ENCODE peak calls at places on chromosomes 3 and 15, in six cellular contexts. T is tibial nerve, C is cardiac muscle cell, Z is fibroblast of lung, R is adrenal gland, J is body of pancreas. O is an unnamed sample.
A peak's percentile ranks its signal among the peaks of the same experiment; 100 is the strongest.

GRCh38 chr3:47202542-47202941 is 38.6 kb upstream of the SETD2 start:
- DNase-seq in T (no peak), J (no peak), R (no peak), C (no peak), Z (no peak), O (no peak)

GRCh38 chr15:25616471-25616870 is 177.6 kb upstream of the UBE3A start:
- DNase-seq in R (no peak), Z (no peak), T (no peak), C (no peak), J (no peak), O (no peak)

GRCh38 chr15:67511606-67512005 is 9.3 kb upstream of the C15orf61 start:
- DNase-seq in T (no peak), C (no peak), R (no peak), Z (peak; percentile 25), J (no peak), O (no peak)

GRCh38 chr3:63689285-63689684 is 36.8 kb downstream of the SNTN start:
- DNase-seq in C (no peak), R (no peak), J (no peak), Z (no peak), T (no peak), O (no peak)

GRCh38 chr15:36251450-36251849 is 328.0 kb upstream of the CDIN1 start:
- DNase-seq in C (no peak), R (no peak), J (no peak), Z (no peak), T (no peak), O (no peak)

GRCh38 chr3:30945291-30945690 is 50.8 kb upstream of the GADL1 start:
- DNase-seq in T (no peak), C (no peak), Z (no peak), R (no peak), J (no peak), O (no peak)

GRCh38 chr3:121660356-121661171 is at the start of gene HCLS1:
- DNase-seq in C (no peak), R (peak; percentile 52), T (peak; percentile 41), J (peak; percentile 63), Z (no peak), O (peak; percentile 50)

GRCh38 chr3:13951184-13951583 is 71.3 kb upstream of the WNT7A start:
- DNase-seq in Z (no peak), J (no peak), T (no peak), R (no peak), C (no peak), O (no peak)

GRCh38 chr15:81001180-81002003 is 669 bp downstream of the TLNRD1 start:
- DNase-seq in J (peak; percentile 61), C (peak; percentile 66), Z (peak; percentile 47), R (peak; percentile 63), T (peak; percentile 47), O (peak; percentile 75)

GRCh38 chr3:32913790-32914446 is 37.5 kb upstream of the CCR4 start:
- DNase-seq in T (peak; percentile 89), R (peak; percentile 3), J (no peak), C (no peak), Z (peak; percentile 58), O (no peak)

GRCh38 chr3:48013288-48013980 is 2.8 kb downstream of the MAP4 start:
- DNase-seq in Z (peak; percentile 89), T (peak; percentile 12), C (peak; percentile 77), J (peak; percentile 81), R (peak; percentile 67), O (peak; percentile 48)

GRCh38 chr15:62421289-62421688 is 256.2 kb upstream of the C2CD4B start:
- DNase-seq in C (no peak), J (no peak), R (no peak), Z (no peak), T (no peak), O (no peak)

GRCh38 chr3:163946785-163947184 is 1131.5 kb downstream of the SI start:
- DNase-seq in C (no peak), T (no peak), J (no peak), Z (no peak), R (no peak), O (no peak)

GRCh38 chr3:163953526-163953925 is 1124.8 kb downstream of the SI start:
- DNase-seq in Z (no peak), J (no peak), C (no peak), R (no peak), T (no peak), O (no peak)

GRCh38 chr3:163952499-163952898 is 1125.8 kb downstream of the SI start:
- DNase-seq in J (no peak), T (no peak), C (no peak), R (no peak), Z (no peak), O (no peak)

GRCh38 chr3:163951397-163951987 is 1126.8 kb downstream of the SI start:
- DNase-seq in T (no peak), Z (no peak), R (no peak), J (no peak), C (peak; percentile 15), O (no peak)
- TF ChIP-seq CTCF in T (peak; percentile 37), Z (no peak), R (no peak), J (peak; percentile 25), C (no peak), O (peak; percentile 8)

GRCh38 chr15:65579762-65580161 is 31.2 kb downstream of the INTS14 start:
- DNase-seq in T (no peak), J (no peak), R (no peak), Z (no peak), C (no peak), O (no peak)

GRCh38 chr15:65583701-65584100 is 27.2 kb downstream of the INTS14 start:
- DNase-seq in T (no peak), Z (peak; percentile 47), J (no peak), R (no peak), C (no peak), O (peak; percentile 17)

GRCh38 chr15:65577129-65577996 is 33.6 kb downstream of the INTS14 start:
- DNase-seq in T (no peak), Z (peak; percentile 59), J (no peak), R (no peak), C (no peak), O (no peak)

GRCh38 chr15:65578904-65579728 is 31.8 kb downstream of the INTS14 start:
- DNase-seq in R (no peak), J (no peak), Z (no peak), T (no peak), C (no peak), O (no peak)

DNA sequence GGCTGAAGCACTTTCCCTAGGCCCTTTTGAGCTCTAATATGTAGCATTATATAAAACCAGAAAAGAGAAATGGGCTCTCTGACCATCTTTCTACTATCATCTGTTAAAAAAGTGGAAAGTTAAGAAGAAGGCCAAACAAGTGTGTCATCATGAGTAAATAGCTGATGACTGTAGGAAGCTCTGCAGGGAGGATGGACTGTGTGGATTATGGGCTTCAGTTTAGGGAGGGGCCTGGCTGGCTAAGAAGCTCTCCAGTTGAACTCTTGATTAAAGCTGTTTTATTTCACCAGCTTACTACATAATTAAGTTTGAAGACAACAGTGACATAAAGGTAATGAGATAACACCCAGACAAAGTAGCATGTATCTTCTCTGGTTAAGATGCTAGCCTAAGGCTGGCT is 30.6 kb downstream of the INTS14 start:
- DNase-seq in T (no peak), Z (peak; percentile 73), R (no peak), J (no peak), C (no peak), O (no peak)
- H3K36me3 ChIP-seq in T (peaks cover 98% of the 10 kb centered on the region), Z (peaks cover 9% of the 10 kb centered on the region), R (peaks cover 36% of the 10 kb centered on the region), J (no peaks in the 10 kb centered on the region), C (peaks cover 72% of the 10 kb centered on the region), O (peaks cover 99% of the 10 kb centered on the region)

DNA sequence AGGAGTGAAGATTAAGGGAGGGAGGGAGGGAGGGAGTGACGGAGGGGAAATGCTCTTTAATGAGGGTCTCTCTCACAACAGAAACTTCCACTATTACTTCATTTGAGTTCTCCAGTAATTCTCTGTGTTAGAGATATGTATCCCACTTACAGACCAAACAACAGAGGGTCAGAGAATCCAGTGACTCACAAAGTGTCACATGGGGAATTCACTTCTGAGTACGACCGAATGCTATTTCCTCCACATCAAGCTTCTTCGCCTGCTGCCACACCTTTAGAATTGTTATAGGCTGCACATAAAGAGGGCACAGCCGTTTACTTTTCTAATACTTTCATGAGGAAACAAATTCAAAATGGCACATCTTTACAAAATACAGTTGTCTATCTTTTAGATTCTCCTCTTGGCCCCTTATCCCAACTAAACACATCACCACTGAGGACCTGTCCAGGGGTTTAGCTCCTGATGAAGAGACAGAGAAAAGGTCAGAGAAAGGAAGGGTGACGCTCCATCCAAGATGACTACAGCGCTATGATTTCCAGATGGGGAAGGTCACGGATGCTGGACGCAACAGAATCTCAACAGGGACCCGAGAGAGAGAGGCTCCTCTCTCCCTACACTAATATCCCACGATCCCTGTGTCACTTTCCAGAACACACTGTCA is 119.0 kb downstream of the XXYLT1 start:
- DNase-seq in J (no peak), Z (peak; percentile 91), T (no peak), R (no peak), C (no peak), O (no peak)
- H3K4me1 ChIP-seq in J (peaks cover 32% of the 10 kb centered on the region), Z (peaks cover 62% of the 10 kb centered on the region), T (peaks cover 59% of the 10 kb centered on the region), R (peaks cover 15% of the 10 kb centered on the region), C (peaks cover 32% of the 10 kb centered on the region), O (peaks cover 34% of the 10 kb centered on the region)

GRCh38 chr3:61560452-61561373 is 658 bp upstream of the PTPRG start:
- DNase-seq in C (peak; percentile 85), J (peak; percentile 84), T (peak; percentile 78), R (peak; percentile 90), Z (peak; percentile 80), O (peak; percentile 87)
- TF ChIP-seq CTCF in C (peak; percentile 17), J (no peak), T (no peak), R (peak; percentile 43), Z (peak; percentile 23), O (no peak)

GRCh38 chr15:39591141-39591895 is 10.4 kb downstream of the THBS1 start:
- DNase-seq in R (no peak), Z (peak; percentile 3), J (no peak), T (no peak), C (no peak), O (no peak)
- H3K36me3 ChIP-seq in R (peaks cover 85% of the 10 kb centered on the region), Z (peaks cover 55% of the 10 kb centered on the region), J (no peaks in the 10 kb centered on the region), T (peaks cover 100% of the 10 kb centered on the region), C (peaks cover 98% of the 10 kb centered on the region), O (peaks cover 100% of the 10 kb centered on the region)

O was measured in heart right ventricle.